ENCODE peak calls at places on chromosome 2, in five cellular contexts. N is cardiac muscle cell; A is small intestine; L is SJSA1; O is CD8-positive, alpha-beta T cell. G is an unnamed sample.

GRCh38 chr2:176614049-176614448 is 344.8 kb downstream of the MTX2 start:
- DNase-seq in L (no peak), A (no peak), N (no peak), O (no peak), G (peak; percentile 91)

GRCh38 chr2:120347387-120348010 is 1.6 kb downstream of the INHBB start:
- DNase-seq in L (no peak), N (peak; percentile 74), O (no peak), A (no peak), G (no peak)

GRCh38 chr2:88838165-88838635 is 146.7 kb downstream of the RPIA start:
- DNase-seq in N (no peak), O (no peak), A (no peak), L (no peak), G (no peak)

GRCh38 chr2:237035781-237036352 is 49.8 kb upstream of the COPS8 start:
- DNase-seq in N (no peak), A (no peak), L (no peak), O (no peak), G (no peak)

GRCh38 chr2:40760071-40760666 is 308.3 kb upstream of the SLC8A1 start:
- DNase-seq in L (peak; percentile 43), O (no peak), A (peak; percentile 44), N (peak; percentile 64), G (peak; percentile 42)

GRCh38 chr2:40118622-40119021 is 333.3 kb downstream of the SLC8A1 start:
- DNase-seq in A (peak; percentile 33), L (no peak), O (no peak), N (no peak), G (no peak)

GRCh38 chr2:158321264-158321663 is 135.3 kb downstream of the CCDC148 start:
- DNase-seq in L (no peak), A (peak; percentile 5), N (peak; percentile 22), O (no peak), G (no peak)

GRCh38 chr2:172098650-172099471 is 3.8 kb downstream of the DLX2 start:
- DNase-seq in N (peak; percentile 67), A (no peak), O (no peak), L (peak; percentile 94), G (peak; percentile 85)

GRCh38 chr2:23482188-23482587 is 97.2 kb downstream of the KLHL29 start:
- DNase-seq in A (no peak), N (no peak), O (no peak), L (no peak), G (no peak)

GRCh38 chr2:225556461-225556860 is 157.0 kb downstream of the NYAP2 start:
- DNase-seq in N (no peak), L (no peak), O (no peak), A (peak; percentile 24), G (no peak)

GRCh38 chr2:36667931-36668330 is 28.6 kb upstream of the VIT start:
- DNase-seq in N (no peak), O (no peak), A (no peak), L (no peak), G (no peak)

GRCh38 chr2:27372937-27373336 is 2.5 kb downstream of the SNX17 start:
- DNase-seq in L (no peak), A (no peak), N (no peak), O (no peak), G (no peak)

GRCh38 chr2:109375656-109376055 is 238.1 kb downstream of the SEPTIN10 start:
- DNase-seq in L (peak; percentile 31), O (no peak), A (no peak), N (no peak), G (no peak)

GRCh38 chr2:140401056-140401455 is 1620.9 kb upstream of the NXPH2 start:
- DNase-seq in A (no peak), L (no peak), N (no peak), O (no peak), G (no peak)

GRCh38 chr2:239917128-239917956 is 107.8 kb downstream of the NDUFA10 start:
- DNase-seq in O (no peak), N (no peak), A (no peak), L (no peak), G (no peak)

GRCh38 chr2:199115169-199115568 is 342.6 kb downstream of the SATB2 start:
- DNase-seq in L (no peak), N (no peak), A (no peak), O (no peak), G (no peak)

GRCh38 chr2:39379643-39380524 is 57.2 kb downstream of the MAP4K3 start:
- DNase-seq in N (peak; percentile 57), A (peak; percentile 70), O (no peak), L (no peak), G (peak; percentile 63)

GRCh38 chr2:118153433-118153832 is 65.2 kb downstream of the INSIG2 start:
- DNase-seq in O (no peak), L (no peak), A (no peak), N (no peak), G (no peak)

GRCh38 chr2:64975232-64975791 is 13.9 kb upstream of the SLC1A4 start:
- DNase-seq in O (no peak), L (peak; percentile 80), A (no peak), N (no peak), G (no peak)

GRCh38 chr2:133718688-133719201 is 150.5 kb upstream of the NCKAP5 start:
- DNase-seq in L (no peak), N (no peak), O (no peak), A (no peak), G (peak; percentile 38)

GRCh38 chr2:130818809-130819208 is 17.9 kb upstream of the ARHGEF4 start:
- DNase-seq in L (no peak), A (no peak), N (no peak), O (no peak), G (no peak)

GRCh38 chr2:234853739-234854138 is 98.1 kb upstream of the SH3BP4 start:
- DNase-seq in N (no peak), A (no peak), L (no peak), O (no peak), G (peak; percentile 17)

GRCh38 chr2:239735829-239736357 is 289.2 kb downstream of the NDUFA10 start:
- DNase-seq in N (no peak), L (no peak), A (no peak), O (no peak), G (no peak)

GRCh38 chr2:147689510-147689909 is 155.3 kb upstream of the ACVR2A start:
- DNase-seq in N (no peak), L (no peak), A (no peak), O (no peak), G (no peak)

GRCh38 chr2:227890495-227891079 is 19.2 kb downstream of the DAW1 start:
- DNase-seq in N (peak; percentile 75), O (no peak), A (peak; percentile 70), L (no peak), G (peak; percentile 83)

GRCh38 chr2:84850471-84850870 is 30.4 kb downstream of the TRABD2A start:
- DNase-seq in N (no peak), O (no peak), A (no peak), L (no peak), G (no peak)

GRCh38 chr2:65939687-65940086 is 495.2 kb upstream of the MEIS1 start:
- DNase-seq in A (no peak), O (no peak), L (no peak), N (no peak), G (no peak)

GRCh38 chr2:15993232-15993610 is 52.9 kb downstream of the MYCN start:
- DNase-seq in A (no peak), O (no peak), L (no peak), N (no peak), G (no peak)

GRCh38 chr2:157442636-157443035 is 1.3 kb downstream of the CYTIP start:
- DNase-seq in A (no peak), N (no peak), O (no peak), L (no peak), G (no peak)

GRCh38 chr2:201127570-201127969 is 11.6 kb downstream of the CFLAR start:
- DNase-seq in L (no peak), A (no peak), N (no peak), O (no peak), G (peak; percentile 60)

GRCh38 chr2:231241755-231242507 is 43.5 kb downstream of the ARMC9 start:
- DNase-seq in A (no peak), L (no peak), N (no peak), O (no peak), G (no peak)

GRCh38 chr2:43490387-43490786 is 105.5 kb downstream of the THADA start:
- DNase-seq in O (no peak), N (no peak), L (no peak), A (no peak), G (no peak)

GRCh38 chr2:55861733-55862132 is 61.8 kb downstream of the EFEMP1 start:
- DNase-seq in O (no peak), L (no peak), N (no peak), A (no peak), G (no peak)

GRCh38 chr2:127511090-127511489 is 15.2 kb downstream of the IWS1 start:
- DNase-seq in A (no peak), N (no peak), L (no peak), O (no peak), G (no peak)

GRCh38 chr2:127511917-127512316 is 14.4 kb downstream of the IWS1 start:
- DNase-seq in O (no peak), L (no peak), A (no peak), N (no peak), G (no peak)

GRCh38 chr2:127514076-127514475 is 12.2 kb downstream of the IWS1 start:
- DNase-seq in O (no peak), N (no peak), L (no peak), A (no peak), G (no peak)

GRCh38 chr2:127514485-127514884 is 11.8 kb downstream of the IWS1 start:
- DNase-seq in N (no peak), O (no peak), A (no peak), L (no peak), G (no peak)

GRCh38 chr2:127512362-127512761 is 13.9 kb downstream of the IWS1 start:
- DNase-seq in O (no peak), A (no peak), N (no peak), L (no peak), G (no peak)
- H3K4me1 ChIP-seq in O (peaks cover 33% of the 10 kb centered on the region), A (peaks cover 8% of the 10 kb centered on the region), N (peaks cover 23% of the 10 kb centered on the region), L (peaks cover 51% of the 10 kb centered on the region), G (peaks cover 46% of the 10 kb centered on the region)

GRCh38 chr2:113186421-113186820 is 12.7 kb downstream of the PSD4 start:
- DNase-seq in A (no peak), L (no peak), N (no peak), O (no peak), G (no peak)
- H3K4me1 ChIP-seq in A (peaks cover 9% of the 10 kb centered on the region), L (no peaks in the 10 kb centered on the region), N (peaks cover 3% of the 10 kb centered on the region), O (peaks cover 60% of the 10 kb centered on the region), G (no peaks in the 10 kb centered on the region)

DNA sequence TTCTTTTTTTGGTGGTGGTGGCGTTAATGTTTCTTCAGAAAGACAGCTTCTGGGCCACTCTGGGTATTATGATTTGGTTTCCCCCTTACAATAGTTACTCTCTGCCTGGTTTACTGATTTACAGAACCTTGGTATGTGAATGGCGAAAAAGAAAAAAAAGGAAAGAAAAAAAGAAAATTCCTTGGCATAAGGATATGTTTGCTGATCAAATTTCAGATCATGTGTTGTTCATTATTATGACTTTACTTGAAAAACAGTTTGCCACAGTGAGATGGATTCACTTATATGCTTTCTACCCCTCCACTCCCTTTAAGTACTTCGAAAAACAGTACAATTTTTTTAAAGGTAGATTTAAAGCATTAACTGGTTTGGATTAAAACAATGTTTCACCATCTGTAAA is 21.0 kb downstream of the BCL11A start:
- DNase-seq in O (no peak), A (no peak), N (no peak), L (no peak), G (no peak)
- H3K4me1 ChIP-seq in O (no peaks in the 10 kb centered on the region), A (peaks cover 3% of the 10 kb centered on the region), N (peaks cover 79% of the 10 kb centered on the region), L (peaks cover 13% of the 10 kb centered on the region), G (peaks cover 5% of the 10 kb centered on the region)

DNA sequence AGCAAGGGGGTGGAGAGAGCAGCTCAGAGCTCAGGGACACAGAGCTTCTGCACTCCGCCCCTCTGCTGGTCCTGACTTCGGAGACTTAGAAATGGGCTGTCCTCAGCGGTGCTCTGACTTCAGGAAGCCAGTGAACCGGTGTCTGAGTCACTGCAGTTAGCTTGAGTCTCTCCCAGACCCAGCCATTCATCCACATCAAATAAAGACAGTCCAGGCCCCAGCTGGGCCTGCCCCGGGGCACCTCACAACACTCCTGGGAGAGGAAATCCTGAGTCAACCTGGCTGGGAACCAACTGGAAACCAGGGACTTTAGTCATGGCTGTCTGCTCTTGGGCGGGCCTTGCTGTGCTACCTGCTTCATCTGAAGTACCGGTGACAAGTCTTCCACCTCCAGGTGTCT is 5.4 kb upstream of the ITGB6 start:
- DNase-seq in O (no peak), L (peak; percentile 94), A (peak; percentile 95), N (no peak), G (peak; percentile 52)
- H3K4me1 ChIP-seq in O (no peaks in the 10 kb centered on the region), L (peaks cover 68% of the 10 kb centered on the region), A (peaks cover 10% of the 10 kb centered on the region), N (peaks cover 23% of the 10 kb centered on the region), G (no peaks in the 10 kb centered on the region)